ENCODE peak calls at places on chromosomes 13 and 19, in seven cellular contexts. D, T, K, J, X, W and S are unnamed samples.

GRCh38 chr13:73228546-73228945 is 169.7 kb downstream of the KLF5 start:
- DNase-seq in X (no peak), W (peak), D (peak), T (peak), K (no peak), J (no peak), S (peak)

GRCh38 chr19:16026131-16026530 is 50.2 kb upstream of the TPM4 start:
- DNase-seq in T (no peak), K (no peak), W (no peak), D (no peak), X (no peak), J (no peak), S (no peak)

GRCh38 chr13:69565334-69565733 is 542.3 kb upstream of the ATXN8OS start:
- DNase-seq in T (no peak), X (no peak), K (no peak), D (peak), W (peak), J (peak), S (peak)

GRCh38 chr13:98187862-98188261 is 10.8 kb upstream of the RNF113B start:
- DNase-seq in J (no peak), X (no peak), W (no peak), K (no peak), T (no peak), D (no peak), S (no peak)

GRCh38 chr19:18281082-18282020 is at the start of gene JUND:
- DNase-seq in K (peak), J (peak), X (peak), W (peak), D (peak), T (peak), S (peak)

GRCh38 chr13:76759877-76760276 is 126.3 kb downstream of the KCTD12 start:
- DNase-seq in W (peak), D (no peak), K (no peak), T (peak), X (no peak), J (peak), S (peak)

GRCh38 chr19:7662657-7663056 is 6.2 kb upstream of the RETN start:
- DNase-seq in K (no peak), T (no peak), J (no peak), X (no peak), D (no peak), W (no peak), S (no peak)

GRCh38 chr19:15227261-15227660 is 5.0 kb downstream of the EPHX3 start:
- DNase-seq in X (no peak), W (no peak), K (no peak), D (no peak), T (no peak), J (no peak), S (no peak)

GRCh38 chr13:78719367-78719766 is 60.4 kb upstream of the OBI1 start:
- DNase-seq in J (no peak), D (no peak), T (no peak), W (no peak), K (no peak), X (no peak), S (no peak)

GRCh38 chr13:27619711-27620376 is 485 bp downstream of the LNX2 start:
- DNase-seq in J (peak), T (peak), W (peak), D (peak), K (no peak), X (peak), S (peak)
- TF ChIP-seq CTCF in J (peak), T (no peak), W (peak), D (peak), K (peak), X (peak), S (no peak)

GRCh38 chr13:48319458-48320395 is 16.2 kb downstream of the RB1 start:
- DNase-seq in X (no peak), K (no peak), J (no peak), T (no peak), D (no peak), W (no peak), S (no peak)
- H3K4me3 ChIP-seq in X (no peak), K (peak), J (no peak), T (no peak), D (no peak), W (no peak), S (no peak)

GRCh38 chr13:90968510-90968909 is 379.0 kb upstream of the MIR17HG start:
- DNase-seq in K (no peak), X (no peak), W (peak), D (peak), T (peak), J (no peak), S (peak)
- TF ChIP-seq CTCF in K (no peak), X (peak), W (peak), D (peak), T (no peak), J (peak), S (peak)

DNA sequence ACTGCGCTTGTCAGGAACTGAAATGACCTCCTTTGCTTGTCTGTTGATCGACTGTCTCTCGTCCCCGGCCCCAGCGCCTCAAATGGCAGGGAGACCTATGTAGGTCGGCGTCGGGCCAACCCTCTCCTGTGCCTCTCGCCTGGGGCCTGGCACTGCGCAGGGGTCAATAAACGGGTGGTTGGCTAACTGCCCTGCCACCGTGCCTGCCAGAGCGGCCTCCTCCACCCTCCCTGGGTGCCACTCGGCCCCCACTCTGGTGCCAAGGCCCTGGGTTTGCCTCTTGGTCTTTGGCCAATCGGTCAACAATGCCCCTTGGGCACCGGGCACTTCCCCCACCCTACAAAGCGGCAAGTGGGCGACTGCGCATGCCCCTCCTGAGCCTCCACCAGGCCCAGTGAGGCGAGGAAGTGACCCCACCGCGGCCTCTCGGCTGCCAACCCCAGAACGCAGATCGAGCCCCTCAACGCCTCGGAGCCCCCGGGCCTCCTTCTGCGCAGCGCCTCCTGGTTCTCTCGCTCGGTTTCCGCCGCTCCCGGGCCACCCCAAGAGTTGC is 1.1 kb downstream of the KEAP1 start:
- DNase-seq in T (peak), D (no peak), J (peak), K (peak), W (peak), X (peak), S (peak)
- H3K4me3 ChIP-seq in T (peak), D (peak), J (peak), K (peak), W (peak), X (peak), S (peak)

DNA sequence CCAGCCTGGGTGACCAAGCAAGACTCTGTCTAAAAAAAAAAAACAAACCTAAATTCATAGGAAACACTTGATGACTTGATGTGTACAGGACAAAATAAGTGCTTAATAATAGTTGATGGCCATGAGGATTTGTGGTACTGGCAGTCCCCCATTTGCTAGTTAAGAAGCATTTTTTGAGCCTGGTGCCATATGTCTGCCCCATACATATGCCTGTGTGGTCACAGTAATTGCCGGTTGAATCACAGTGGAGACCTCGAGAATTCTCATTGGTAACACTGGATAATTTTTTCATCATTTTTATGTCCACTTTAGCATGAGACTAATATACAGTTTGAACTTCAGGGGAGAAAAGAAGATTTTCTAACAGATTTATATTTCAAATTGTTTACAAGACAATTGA is 79.2 kb downstream of the LRCH1 start:
- DNase-seq in X (no peak), W (no peak), T (no peak), K (no peak), D (no peak), J (no peak), S (no peak)
- TF ChIP-seq CTCF in X (no peak), W (no peak), T (no peak), K (no peak), D (no peak), J (no peak), S (no peak)

GRCh38 chr19:2703077-2703437 is 563 bp upstream of the GNG7 start:
- DNase-seq in W (no peak), T (no peak), D (no peak), X (no peak), J (no peak), K (no peak), S (no peak)
- H3K4me3 ChIP-seq in W (no peak), T (peak), D (no peak), X (peak), J (no peak), K (peak), S (no peak)

GRCh38 chr13:74886496-74886895 is 595.5 kb downstream of the TBC1D4 start:
- DNase-seq in X (no peak), J (no peak), D (peak), T (peak), W (peak), K (no peak), S (peak)

GRCh38 chr13:74889321-74889720 is 592.6 kb downstream of the TBC1D4 start:
- DNase-seq in T (peak), D (peak), K (no peak), X (no peak), J (no peak), W (peak), S (peak)

DNA sequence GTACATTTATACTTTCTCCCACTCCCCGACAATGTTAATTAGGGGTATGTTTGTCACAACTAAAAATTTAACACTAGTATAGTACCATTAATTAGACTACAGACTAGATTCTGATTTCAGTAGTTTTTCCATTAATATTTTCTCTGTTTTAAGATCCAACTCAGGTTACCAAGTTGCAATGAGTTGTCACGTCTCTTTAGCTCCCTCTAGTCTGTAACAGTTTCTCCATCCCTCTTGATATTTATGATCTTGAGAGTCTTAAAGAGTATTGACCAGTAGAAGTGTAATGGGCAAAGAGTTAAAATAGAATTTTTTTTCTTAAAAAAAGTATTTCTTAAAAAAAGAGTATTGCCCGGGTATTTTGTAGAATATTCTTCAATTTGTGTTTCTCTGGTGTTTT is 598.1 kb downstream of the TBC1D4 start:
- DNase-seq in D (no peak), K (no peak), X (no peak), T (peak), W (peak), J (no peak), S (peak)
- TF ChIP-seq CTCF in D (no peak), K (no peak), X (no peak), T (peak), W (peak), J (peak), S (peak)

GRCh38 chr19:41915248-41916032 is 12.8 kb downstream of the ERFL start:
- DNase-seq in D (no peak), K (no peak), T (no peak), J (no peak), W (no peak), X (no peak), S (no peak)
- H3K4me3 ChIP-seq in D (no peak), K (no peak), T (no peak), J (no peak), W (no peak), X (no peak), S (no peak)